ENCODE peak calls at places on chromosomes 11 and 22, in nine cellular contexts. One of them, this sample, is unnamed.

GRCh38 chr11:92979176-92979575 is 9.7 kb downstream of the MTNR1B start:
- DNase-seq in astrocyte of the spinal cord: peak; percentile 69
- DNase-seq in GM12865: no peak
- DNase-seq in RPMI7951: peak; percentile 71
- DNase-seq in stimulated activated CD8-positive, alpha-beta memory T cell treated with anti-CD3 and anti-CD28 coated beads, Interleukin-7, amount 100 ng/mL, for 1 hour: no peak
- DNase-seq in AG09319: no peak
- DNase-seq in type B pancreatic cell: no peak
- DNase-seq in lower lobe of right lung: no peak
- DNase-seq in LoVo: no peak
- DNase-seq in this sample: no peak

GRCh38 chr11:85756401-85757200 is 54.3 kb downstream of the SYTL2 start:
- DNase-seq in astrocyte of the spinal cord: no peak
- DNase-seq in GM12865: no peak
- DNase-seq in RPMI7951: no peak
- DNase-seq in stimulated activated CD8-positive, alpha-beta memory T cell treated with anti-CD3 and anti-CD28 coated beads, Interleukin-7, amount 100 ng/mL, for 1 hour: no peak
- DNase-seq in AG09319: no peak
- DNase-seq in type B pancreatic cell: no peak
- DNase-seq in lower lobe of right lung: no peak
- DNase-seq in LoVo: peak; percentile 55
- DNase-seq in this sample: no peak

GRCh38 chr22:27336151-27337090 is 465.1 kb downstream of the MN1 start:
- DNase-seq in astrocyte of the spinal cord: peak; percentile 48
- DNase-seq in GM12865: no peak
- DNase-seq in RPMI7951: peak; percentile 57
- DNase-seq in stimulated activated CD8-positive, alpha-beta memory T cell treated with anti-CD3 and anti-CD28 coated beads, Interleukin-7, amount 100 ng/mL, for 1 hour: no peak
- DNase-seq in AG09319: no peak
- DNase-seq in type B pancreatic cell: peak; percentile 31
- DNase-seq in lower lobe of right lung: no peak
- DNase-seq in LoVo: no peak
- DNase-seq in this sample: no peak

GRCh38 chr22:40326905-40327735 is 19.2 kb upstream of the ADSL start:
- DNase-seq in astrocyte of the spinal cord: peak; percentile 50
- DNase-seq in GM12865: no peak
- DNase-seq in RPMI7951: no peak
- DNase-seq in stimulated activated CD8-positive, alpha-beta memory T cell treated with anti-CD3 and anti-CD28 coated beads, Interleukin-7, amount 100 ng/mL, for 1 hour: no peak
- DNase-seq in AG09319: no peak
- DNase-seq in type B pancreatic cell: no peak
- DNase-seq in lower lobe of right lung: no peak
- DNase-seq in LoVo: no peak
- DNase-seq in this sample: no peak

GRCh38 chr11:71214553-71215371 is 37.6 kb downstream of the SHANK2 start:
- DNase-seq in astrocyte of the spinal cord: no peak
- DNase-seq in GM12865: no peak
- DNase-seq in RPMI7951: no peak
- DNase-seq in stimulated activated CD8-positive, alpha-beta memory T cell treated with anti-CD3 and anti-CD28 coated beads, Interleukin-7, amount 100 ng/mL, for 1 hour: no peak
- DNase-seq in AG09319: no peak
- DNase-seq in type B pancreatic cell: no peak
- DNase-seq in lower lobe of right lung: no peak
- DNase-seq in LoVo: no peak
- DNase-seq in this sample: no peak

GRCh38 chr22:35352214-35353111 is 28.4 kb upstream of the HMOX1 start:
- DNase-seq in astrocyte of the spinal cord: no peak
- DNase-seq in GM12865: peak; percentile 77
- DNase-seq in RPMI7951: no peak
- DNase-seq in stimulated activated CD8-positive, alpha-beta memory T cell treated with anti-CD3 and anti-CD28 coated beads, Interleukin-7, amount 100 ng/mL, for 1 hour: no peak
- DNase-seq in AG09319: no peak
- DNase-seq in type B pancreatic cell: no peak
- DNase-seq in lower lobe of right lung: peak; percentile 92
- DNase-seq in LoVo: no peak
- DNase-seq in this sample: peak; percentile 80

GRCh38 chr22:45444168-45444567 is 30.7 kb downstream of the RIBC2 start:
- DNase-seq in astrocyte of the spinal cord: no peak
- DNase-seq in GM12865: no peak
- DNase-seq in RPMI7951: no peak
- DNase-seq in stimulated activated CD8-positive, alpha-beta memory T cell treated with anti-CD3 and anti-CD28 coated beads, Interleukin-7, amount 100 ng/mL, for 1 hour: no peak
- DNase-seq in AG09319: no peak
- DNase-seq in type B pancreatic cell: no peak
- DNase-seq in lower lobe of right lung: no peak
- DNase-seq in LoVo: no peak
- DNase-seq in this sample: no peak

GRCh38 chr11:65615950-65616574 is 486 bp downstream of the PCNX3 start:
- DNase-seq in astrocyte of the spinal cord: no peak
- DNase-seq in GM12865: peak; percentile 66
- DNase-seq in RPMI7951: no peak
- DNase-seq in stimulated activated CD8-positive, alpha-beta memory T cell treated with anti-CD3 and anti-CD28 coated beads, Interleukin-7, amount 100 ng/mL, for 1 hour: no peak
- DNase-seq in AG09319: no peak
- DNase-seq in type B pancreatic cell: no peak
- DNase-seq in lower lobe of right lung: no peak
- DNase-seq in LoVo: no peak
- DNase-seq in this sample: peak; percentile 23

GRCh38 chr22:23517804-23518380 is 62.2 kb downstream of the IGLL1 start:
- DNase-seq in astrocyte of the spinal cord: no peak
- DNase-seq in GM12865: no peak
- DNase-seq in RPMI7951: no peak
- DNase-seq in stimulated activated CD8-positive, alpha-beta memory T cell treated with anti-CD3 and anti-CD28 coated beads, Interleukin-7, amount 100 ng/mL, for 1 hour: no peak
- DNase-seq in AG09319: no peak
- DNase-seq in type B pancreatic cell: no peak
- DNase-seq in lower lobe of right lung: no peak
- DNase-seq in LoVo: no peak
- DNase-seq in this sample: no peak

GRCh38 chr22:49959782-49960158 is 802 bp upstream of the PIM3 start:
- DNase-seq in astrocyte of the spinal cord: no peak
- DNase-seq in GM12865: peak; percentile 42
- DNase-seq in RPMI7951: peak; percentile 44
- DNase-seq in stimulated activated CD8-positive, alpha-beta memory T cell treated with anti-CD3 and anti-CD28 coated beads, Interleukin-7, amount 100 ng/mL, for 1 hour: no peak
- DNase-seq in AG09319: no peak
- DNase-seq in type B pancreatic cell: no peak
- DNase-seq in lower lobe of right lung: no peak
- DNase-seq in LoVo: peak; percentile 64
- DNase-seq in this sample: no peak

GRCh38 chr22:39277135-39277607 is 32.4 kb upstream of the PDGFB start:
- DNase-seq in astrocyte of the spinal cord: peak; percentile 60
- DNase-seq in GM12865: no peak
- DNase-seq in RPMI7951: peak; percentile 70
- DNase-seq in stimulated activated CD8-positive, alpha-beta memory T cell treated with anti-CD3 and anti-CD28 coated beads, Interleukin-7, amount 100 ng/mL, for 1 hour: no peak
- DNase-seq in AG09319: peak; percentile 34
- DNase-seq in type B pancreatic cell: no peak
- DNase-seq in lower lobe of right lung: no peak
- DNase-seq in LoVo: no peak
- DNase-seq in this sample: peak; percentile 29

GRCh38 chr11:119780264-119780953 is 51.4 kb upstream of the NECTIN1 start:
- DNase-seq in astrocyte of the spinal cord: no peak
- DNase-seq in GM12865: no peak
- DNase-seq in RPMI7951: peak; percentile 41
- DNase-seq in stimulated activated CD8-positive, alpha-beta memory T cell treated with anti-CD3 and anti-CD28 coated beads, Interleukin-7, amount 100 ng/mL, for 1 hour: no peak
- DNase-seq in AG09319: no peak
- DNase-seq in type B pancreatic cell: no peak
- DNase-seq in lower lobe of right lung: peak; percentile 17
- DNase-seq in LoVo: no peak
- DNase-seq in this sample: no peak

GRCh38 chr11:1153951-1154487 is 3.7 kb upstream of the MUC5AC start:
- DNase-seq in astrocyte of the spinal cord: peak; percentile 92
- DNase-seq in GM12865: no peak
- DNase-seq in RPMI7951: peak; percentile 98
- DNase-seq in stimulated activated CD8-positive, alpha-beta memory T cell treated with anti-CD3 and anti-CD28 coated beads, Interleukin-7, amount 100 ng/mL, for 1 hour: no peak
- DNase-seq in AG09319: peak; percentile 86
- DNase-seq in type B pancreatic cell: peak; percentile 68
- DNase-seq in lower lobe of right lung: peak; percentile 47
- DNase-seq in LoVo: peak; percentile 75
- DNase-seq in this sample: no peak

GRCh38 chr22:23856721-23857605 is 712 bp upstream of the SLC2A11 start:
- DNase-seq in astrocyte of the spinal cord: peak; percentile 24
- DNase-seq in GM12865: peak; percentile 63
- DNase-seq in RPMI7951: peak; percentile 98
- DNase-seq in stimulated activated CD8-positive, alpha-beta memory T cell treated with anti-CD3 and anti-CD28 coated beads, Interleukin-7, amount 100 ng/mL, for 1 hour: no peak
- DNase-seq in AG09319: peak; percentile 44
- DNase-seq in type B pancreatic cell: peak; percentile 75
- DNase-seq in lower lobe of right lung: no peak
- DNase-seq in LoVo: peak; percentile 9
- DNase-seq in this sample: peak; percentile 49

GRCh38 chr22:42468841-42469240 is 36.6 kb upstream of the NFAM1 start:
- DNase-seq in astrocyte of the spinal cord: no peak
- DNase-seq in GM12865: no peak
- DNase-seq in RPMI7951: peak; percentile 67
- DNase-seq in stimulated activated CD8-positive, alpha-beta memory T cell treated with anti-CD3 and anti-CD28 coated beads, Interleukin-7, amount 100 ng/mL, for 1 hour: no peak
- DNase-seq in AG09319: no peak
- DNase-seq in type B pancreatic cell: no peak
- DNase-seq in lower lobe of right lung: no peak
- DNase-seq in LoVo: no peak
- DNase-seq in this sample: no peak

GRCh38 chr11:10998674-10999073 is 140.8 kb upstream of the ZBED5 start:
- DNase-seq in astrocyte of the spinal cord: no peak
- DNase-seq in GM12865: no peak
- DNase-seq in RPMI7951: no peak
- DNase-seq in stimulated activated CD8-positive, alpha-beta memory T cell treated with anti-CD3 and anti-CD28 coated beads, Interleukin-7, amount 100 ng/mL, for 1 hour: no peak
- DNase-seq in AG09319: no peak
- DNase-seq in type B pancreatic cell: no peak
- DNase-seq in lower lobe of right lung: no peak
- DNase-seq in LoVo: no peak
- DNase-seq in this sample: no peak

GRCh38 chr22:29348956-29349355 is 33.5 kb upstream of the RASL10A start:
- DNase-seq in astrocyte of the spinal cord: no peak
- DNase-seq in GM12865: no peak
- DNase-seq in RPMI7951: no peak
- DNase-seq in stimulated activated CD8-positive, alpha-beta memory T cell treated with anti-CD3 and anti-CD28 coated beads, Interleukin-7, amount 100 ng/mL, for 1 hour: no peak
- DNase-seq in AG09319: no peak
- DNase-seq in type B pancreatic cell: no peak
- DNase-seq in lower lobe of right lung: peak; percentile 25
- DNase-seq in LoVo: no peak
- DNase-seq in this sample: no peak

GRCh38 chr22:45872659-45873263 is 104.2 kb downstream of the WNT7B start:
- DNase-seq in astrocyte of the spinal cord: no peak
- DNase-seq in GM12865: no peak
- DNase-seq in RPMI7951: no peak
- DNase-seq in stimulated activated CD8-positive, alpha-beta memory T cell treated with anti-CD3 and anti-CD28 coated beads, Interleukin-7, amount 100 ng/mL, for 1 hour: no peak
- DNase-seq in AG09319: no peak
- DNase-seq in type B pancreatic cell: no peak
- DNase-seq in lower lobe of right lung: no peak
- DNase-seq in LoVo: no peak
- DNase-seq in this sample: no peak

GRCh38 chr11:36373040-36374010 is 77.2 kb downstream of the PRR5L start:
- DNase-seq in astrocyte of the spinal cord: no peak
- DNase-seq in GM12865: no peak
- DNase-seq in RPMI7951: no peak
- DNase-seq in stimulated activated CD8-positive, alpha-beta memory T cell treated with anti-CD3 and anti-CD28 coated beads, Interleukin-7, amount 100 ng/mL, for 1 hour: no peak
- DNase-seq in AG09319: no peak
- DNase-seq in type B pancreatic cell: no peak
- DNase-seq in lower lobe of right lung: no peak
- DNase-seq in LoVo: peak; percentile 65
- DNase-seq in this sample: no peak

GRCh38 chr22:47166446-47167016 is 404.1 kb downstream of the TBC1D22A start:
- DNase-seq in astrocyte of the spinal cord: no peak
- DNase-seq in GM12865: no peak
- DNase-seq in RPMI7951: no peak
- DNase-seq in stimulated activated CD8-positive, alpha-beta memory T cell treated with anti-CD3 and anti-CD28 coated beads, Interleukin-7, amount 100 ng/mL, for 1 hour: no peak
- DNase-seq in AG09319: no peak
- DNase-seq in type B pancreatic cell: peak; percentile 57
- DNase-seq in lower lobe of right lung: peak; percentile 41
- DNase-seq in LoVo: no peak
- DNase-seq in this sample: no peak

GRCh38 chr11:128342511-128343133 is 244.7 kb downstream of the ETS1 start:
- DNase-seq in astrocyte of the spinal cord: peak; percentile 76
- DNase-seq in GM12865: peak; percentile 81
- DNase-seq in RPMI7951: peak; percentile 86
- DNase-seq in stimulated activated CD8-positive, alpha-beta memory T cell treated with anti-CD3 and anti-CD28 coated beads, Interleukin-7, amount 100 ng/mL, for 1 hour: no peak
- DNase-seq in AG09319: no peak
- DNase-seq in type B pancreatic cell: no peak
- DNase-seq in lower lobe of right lung: peak; percentile 72
- DNase-seq in LoVo: peak; percentile 28
- DNase-seq in this sample: peak; percentile 49

GRCh38 chr22:23834830-23835772 is 3.7 kb downstream of the DERL3 start:
- DNase-seq in astrocyte of the spinal cord: no peak
- DNase-seq in GM12865: no peak
- DNase-seq in RPMI7951: no peak
- DNase-seq in stimulated activated CD8-positive, alpha-beta memory T cell treated with anti-CD3 and anti-CD28 coated beads, Interleukin-7, amount 100 ng/mL, for 1 hour: no peak
- DNase-seq in AG09319: no peak
- DNase-seq in type B pancreatic cell: no peak
- DNase-seq in lower lobe of right lung: peak; percentile 43
- DNase-seq in LoVo: no peak
- DNase-seq in this sample: no peak

GRCh38 chr22:28142361-28142801 is 223.3 kb upstream of the PITPNB start:
- DNase-seq in astrocyte of the spinal cord: peak; percentile 87
- DNase-seq in GM12865: no peak
- DNase-seq in RPMI7951: peak; percentile 77
- DNase-seq in stimulated activated CD8-positive, alpha-beta memory T cell treated with anti-CD3 and anti-CD28 coated beads, Interleukin-7, amount 100 ng/mL, for 1 hour: no peak
- DNase-seq in AG09319: peak; percentile 79
- DNase-seq in type B pancreatic cell: no peak
- DNase-seq in lower lobe of right lung: no peak
- DNase-seq in LoVo: no peak
- DNase-seq in this sample: no peak